ENCODE peak calls at places on chromosome 21, in seven cellular contexts. M is H9, T is IMR-90, B is H1, P is mesendoderm, R is neuronal stem cell, D is trophoblast cell. J is an unnamed sample.

GRCh38 chr21:26766826-26767325 is 78.3 kb downstream of the ADAMTS1 start:
- DNase-seq in M (no peak), T (peak; percentile 9), B (no peak), P (no peak), R (no peak), D (peak; percentile 93), J (no peak)

GRCh38 chr21:25838809-25839208 is 104.0 kb downstream of the GABPA start:
- DNase-seq in M (no peak), T (peak; percentile 20), B (no peak), P (no peak), R (no peak), D (no peak), J (no peak)

GRCh38 chr21:29875873-29876272 is 63.9 kb downstream of the GRIK1 start:
- DNase-seq in M (no peak), T (no peak), B (no peak), P (no peak), R (no peak), D (no peak), J (no peak)

GRCh38 chr21:35849131-35849530 is 211.2 kb downstream of the SETD4 start:
- DNase-seq in M (no peak), T (peak; percentile 24), B (no peak), P (no peak), R (no peak), D (no peak), J (no peak)

GRCh38 chr21:29557200-29557599 is 258.5 kb downstream of the BACH1 start:
- DNase-seq in M (no peak), T (no peak), B (no peak), P (no peak), R (no peak), D (peak; percentile 31), J (no peak)

GRCh38 chr21:18417361-18417760 is 13.8 kb upstream of the TMPRSS15 start:
- DNase-seq in M (no peak), T (no peak), B (no peak), P (no peak), R (no peak), D (no peak), J (no peak)

GRCh38 chr21:35382696-35383095 is 333.6 kb upstream of the RUNX1 start:
- DNase-seq in M (no peak), T (no peak), B (no peak), P (peak; percentile 32), R (no peak), D (peak; percentile 82), J (no peak)

GRCh38 chr21:38944903-38945302 is 139.2 kb downstream of the ETS2 start:
- DNase-seq in M (peak; percentile 45), T (no peak), B (no peak), P (peak; percentile 43), R (no peak), D (no peak), J (no peak)

GRCh38 chr21:15138475-15138874 is 73.7 kb upstream of the NRIP1 start:
- DNase-seq in M (no peak), T (no peak), B (no peak), P (no peak), R (no peak), D (no peak), J (no peak)

GRCh38 chr21:39867198-39867650 is at the start of gene PCP4:
- DNase-seq in M (peak; percentile 93), T (no peak), B (peak; percentile 78), P (peak; percentile 92), R (peak; percentile 82), D (peak; percentile 83), J (no peak)

GRCh38 chr21:41634211-41634694 is 126.3 kb upstream of the TMPRSS2 start:
- DNase-seq in M (peak; percentile 54), T (no peak), B (no peak), P (peak; percentile 77), R (no peak), D (peak; percentile 93), J (no peak)

GRCh38 chr21:38567577-38568360 is 69.5 kb upstream of the ERG start:
- DNase-seq in M (no peak), T (peak; percentile 6), B (peak; percentile 9), P (peak; percentile 40), R (peak; percentile 5), D (no peak), J (peak; percentile 23)

DNA sequence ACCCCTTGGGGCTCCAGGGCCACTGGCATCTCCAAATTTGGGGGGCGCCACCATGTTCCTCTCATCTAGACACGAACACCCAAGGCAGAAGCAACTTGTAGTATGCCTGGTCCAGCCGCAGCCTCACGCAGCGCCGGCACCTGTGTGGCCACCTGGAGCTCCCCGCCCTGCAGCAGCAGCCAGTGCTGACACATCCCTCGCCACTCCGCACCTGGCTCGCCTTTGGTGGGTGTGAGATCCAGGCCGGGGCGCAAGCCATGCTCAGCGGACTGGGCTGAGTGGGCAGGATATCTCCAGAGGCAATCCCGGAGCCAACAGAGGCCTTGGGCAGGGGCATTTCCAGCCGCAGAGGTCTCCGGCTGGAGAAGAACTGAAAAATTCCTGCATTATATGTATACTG is 1563.7 kb downstream of the NCAM2 start:
- DNase-seq in M (peak; percentile 31), T (no peak), B (no peak), P (no peak), R (no peak), D (no peak), J (no peak)
- H4K8ac ChIP-seq in M (no peak overlapping the region), T (no peak overlapping the region), B (no peak overlapping the region), P (no peak overlapping the region), R (peak overlapping the region; percentile 26), D (no peak overlapping the region), J (no peak overlapping the region)

GRCh38 chr21:46399686-46400085 is 59.0 kb upstream of the DIP2A start:
- DNase-seq in M (no peak), T (no peak), B (no peak), P (no peak), R (no peak), D (no peak), J (no peak)
- H4K8ac ChIP-seq in M (no peak overlapping the region), T (no peak overlapping the region), B (no peak overlapping the region), P (no peak overlapping the region), R (no peak overlapping the region), D (no peak overlapping the region), J (no peak overlapping the region)

GRCh38 chr21:33731447-33731846 is 89.1 kb downstream of the ITSN1 start:
- DNase-seq in M (no peak), T (no peak), B (no peak), P (no peak), R (no peak), D (no peak), J (no peak)
- H4K8ac ChIP-seq in M (no peak overlapping the region), T (no peak overlapping the region), B (no peak overlapping the region), P (no peak overlapping the region), R (no peak overlapping the region), D (no peak overlapping the region), J (no peak overlapping the region)

GRCh38 chr21:46542588-46543092 is 62.2 kb downstream of the S100B start:
- DNase-seq in M (no peak), T (no peak), B (no peak), P (no peak), R (no peak), D (no peak), J (no peak)

GRCh38 chr21:46544003-46544402 is 60.9 kb downstream of the S100B start:
- DNase-seq in M (no peak), T (no peak), B (no peak), P (no peak), R (no peak), D (no peak), J (no peak)

GRCh38 chr21:46545363-46545762 is 59.5 kb downstream of the S100B start:
- DNase-seq in M (no peak), T (peak; percentile 7), B (no peak), P (no peak), R (no peak), D (no peak), J (no peak)

GRCh38 chr21:46544824-46545223 is 60.1 kb downstream of the S100B start:
- DNase-seq in M (no peak), T (no peak), B (no peak), P (no peak), R (no peak), D (no peak), J (no peak)

GRCh38 chr21:46543306-46543705 is 61.6 kb downstream of the S100B start:
- DNase-seq in M (no peak), T (no peak), B (no peak), P (no peak), R (no peak), D (no peak), J (no peak)
- H4K8ac ChIP-seq in M (no peak overlapping the region), T (no peak overlapping the region), B (no peak overlapping the region), P (no peak overlapping the region), R (no peak overlapping the region), D (no peak overlapping the region), J (no peak overlapping the region)

GRCh38 chr21:45039309-45040113 is 34.9 kb upstream of the ADARB1 start:
- DNase-seq in M (no peak), T (no peak), B (no peak), P (no peak), R (no peak), D (no peak), J (no peak)

GRCh38 chr21:45041351-45041805 is 33.0 kb upstream of the ADARB1 start:
- DNase-seq in M (no peak), T (peak; percentile 78), B (no peak), P (no peak), R (no peak), D (peak; percentile 26), J (peak; percentile 86)

GRCh38 chr21:45041984-45042663 is 32.3 kb upstream of the ADARB1 start:
- DNase-seq in M (no peak), T (no peak), B (no peak), P (no peak), R (no peak), D (no peak), J (no peak)

GRCh38 chr21:45040739-45041138 is 33.6 kb upstream of the ADARB1 start:
- DNase-seq in M (no peak), T (no peak), B (no peak), P (no peak), R (no peak), D (no peak), J (no peak)

DNA sequence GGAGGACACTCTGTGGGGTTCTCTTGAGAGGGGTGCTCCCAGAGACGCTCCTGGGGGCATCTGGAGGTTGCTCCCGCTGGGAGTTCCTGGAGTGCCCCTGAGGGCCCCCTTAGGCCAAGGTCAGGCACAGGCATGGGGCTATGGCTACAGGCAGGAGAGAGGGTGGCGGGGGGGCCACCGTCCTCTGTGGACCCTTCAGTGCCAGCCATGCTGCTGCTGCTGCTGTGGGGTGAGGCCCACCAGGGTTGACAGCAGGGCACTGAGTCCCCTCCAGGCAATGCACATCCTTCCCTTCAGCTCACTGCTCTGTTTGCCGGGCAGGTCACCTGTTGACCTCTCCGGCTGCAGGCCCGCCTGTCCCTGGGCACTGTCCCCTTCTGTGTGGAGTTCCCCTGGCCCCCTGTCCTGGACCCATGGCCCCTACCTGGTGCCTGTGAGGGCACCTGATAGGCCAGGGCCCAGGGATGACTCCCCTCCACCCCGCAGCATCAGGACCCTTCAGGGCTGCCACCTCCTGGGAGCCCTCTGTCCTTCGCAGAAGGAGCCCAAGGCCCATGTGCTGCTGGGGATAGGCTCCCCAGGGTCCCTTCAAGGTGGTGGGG is 34.2 kb upstream of the ADARB1 start:
- DNase-seq in M (no peak), T (no peak), B (no peak), P (no peak), R (no peak), D (no peak), J (no peak)
- H4K8ac ChIP-seq in M (no peak overlapping the region), T (peak overlapping the region; percentile 85), B (no peak overlapping the region), P (no peak overlapping the region), R (no peak overlapping the region), D (no peak overlapping the region), J (no peak overlapping the region)